ENCODE peak calls at places on chromosomes 13 and 19, in eight cellular contexts. Y is neural progenitor cell, N is PC-3, E is ascending aorta, P is fibroblast of lung, H is HCT116, Z is tibial nerve, M is A673. U is an unnamed sample.

GRCh38 chr13:51271008-51271407 is 48.8 kb downstream of the FAM124A start:
- DNase-seq in Y (no peak), N (no peak), E (no peak), P (no peak), H (no peak), Z (no peak), M (no peak), U (no peak)

GRCh38 chr19:15422311-15423075 is 3.7 kb upstream of the AKAP8L start:
- DNase-seq in Y (no peak), N (no peak), E (no peak), P (no peak), H (no peak), Z (no peak), M (no peak), U (no peak)

GRCh38 chr13:40464349-40464748 is 202.1 kb downstream of the FOXO1 start:
- DNase-seq in Y (no peak), N (no peak), E (peak; percentile 45), P (no peak), H (no peak), Z (no peak), M (no peak), U (no peak)

GRCh38 chr13:100811906-100812305 is 137.3 kb upstream of the TMTC4 start:
- DNase-seq in Y (no peak), N (no peak), E (no peak), P (no peak), H (no peak), Z (no peak), M (no peak), U (no peak)

GRCh38 chr19:3132971-3133792 is 2.7 kb upstream of the GNA15 start:
- DNase-seq in Y (no peak), N (no peak), E (peak; percentile 79), P (peak; percentile 48), H (no peak), Z (no peak), M (peak; percentile 91), U (no peak)

GRCh38 chr13:92390217-92390616 is 836.4 kb upstream of the GPC6 start:
- DNase-seq in Y (no peak), N (no peak), E (no peak), P (peak; percentile 16), H (no peak), Z (no peak), M (no peak), U (peak; percentile 18)

GRCh38 chr13:98950705-98951104 is 27.2 kb downstream of the DOCK9 start:
- DNase-seq in Y (no peak), N (no peak), E (no peak), P (no peak), H (no peak), Z (no peak), M (no peak), U (no peak)

GRCh38 chr19:33071887-33072286 is 7.2 kb upstream of the RHPN2 start:
- DNase-seq in Y (no peak), N (peak; percentile 58), E (no peak), P (peak; percentile 54), H (no peak), Z (no peak), M (no peak), U (peak; percentile 66)

GRCh38 chr13:109412232-109412935 is 374.0 kb downstream of the IRS2 start:
- DNase-seq in Y (peak; percentile 77), N (peak; percentile 39), E (no peak), P (peak; percentile 76), H (peak; percentile 18), Z (no peak), M (peak; percentile 93), U (peak; percentile 76)

GRCh38 chr19:12723643-12724426 is at the start of gene TNPO2:
- DNase-seq in Y (peak; percentile 92), N (peak; percentile 74), E (peak; percentile 72), P (peak; percentile 71), H (peak; percentile 24), Z (no peak), M (peak; percentile 88), U (peak; percentile 76)

GRCh38 chr19:17860331-17860992 is 752 bp downstream of the RPL18A start:
- DNase-seq in Y (no peak), N (no peak), E (no peak), P (no peak), H (no peak), Z (no peak), M (no peak), U (no peak)

GRCh38 chr19:42122691-42123607 is 9.3 kb downstream of the POU2F2 start:
- DNase-seq in Y (no peak), N (no peak), E (no peak), P (no peak), H (no peak), Z (no peak), M (no peak), U (no peak)

GRCh38 chr19:58218899-58219298 is 9.8 kb upstream of the ZNF544 start:
- DNase-seq in Y (peak; percentile 26), N (peak; percentile 40), E (no peak), P (no peak), H (peak; percentile 40), Z (no peak), M (peak; percentile 43), U (no peak)

GRCh38 chr13:43196171-43196611 is 172.8 kb downstream of the DNAJC15 start:
- DNase-seq in Y (no peak), N (no peak), E (no peak), P (no peak), H (no peak), Z (no peak), M (peak; percentile 46), U (no peak)

GRCh38 chr19:5903502-5904301 is at the start of gene NDUFA11:
- DNase-seq in Y (peak; percentile 97), N (peak; percentile 96), E (peak; percentile 100), P (peak; percentile 94), H (peak; percentile 90), Z (peak; percentile 99), M (peak; percentile 97), U (peak; percentile 98)

GRCh38 chr19:51226068-51226467 is 1.2 kb downstream of the CD33 start:
- DNase-seq in Y (no peak), N (no peak), E (no peak), P (no peak), H (no peak), Z (no peak), M (no peak), U (no peak)

GRCh38 chr13:81609335-81609734 is 1268.4 kb upstream of the SPRY2 start:
- DNase-seq in Y (no peak), N (no peak), E (no peak), P (no peak), H (no peak), Z (no peak), M (no peak), U (no peak)

DNA sequence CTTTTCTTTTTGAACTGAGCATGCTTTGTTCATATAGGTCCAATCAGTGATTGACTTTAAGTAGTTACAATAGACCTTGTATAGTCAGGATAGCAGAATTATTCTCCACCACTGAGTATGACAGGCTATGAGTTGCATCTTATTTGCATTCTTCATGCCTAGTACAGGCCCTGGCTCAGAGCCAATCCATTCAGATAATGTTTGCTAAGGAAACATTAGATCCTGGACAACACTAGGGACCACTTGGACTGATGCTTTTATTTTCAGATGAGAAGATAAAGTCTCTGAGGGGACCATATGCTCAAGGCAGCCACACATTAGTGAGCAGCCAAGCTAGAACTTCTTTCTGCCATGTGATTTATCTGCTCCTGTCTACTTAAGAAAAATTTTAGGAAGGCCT is 133.9 kb downstream of the KL start:
- DNase-seq in Y (no peak), N (peak; percentile 56), E (no peak), P (peak; percentile 38), H (no peak), Z (no peak), M (peak; percentile 60), U (no peak)
- TF ChIP-seq CTCF in Y (no peak), N (no peak), E (no peak), P (no peak), H (no peak), Z (no peak), M (no peak), U (no peak)

GRCh38 chr19:46109876-46110275 is 14.6 kb downstream of the IGFL3 start:
- DNase-seq in Y (no peak), N (no peak), E (no peak), P (peak; percentile 22), H (no peak), Z (no peak), M (no peak), U (no peak)
- H3K4me3 ChIP-seq in Y (no peak overlapping the region), N (no peak overlapping the region), E (no peak overlapping the region), P (no peak overlapping the region), H (no peak overlapping the region), Z (no peak overlapping the region), M (no peak overlapping the region), U (no peak overlapping the region)

DNA sequence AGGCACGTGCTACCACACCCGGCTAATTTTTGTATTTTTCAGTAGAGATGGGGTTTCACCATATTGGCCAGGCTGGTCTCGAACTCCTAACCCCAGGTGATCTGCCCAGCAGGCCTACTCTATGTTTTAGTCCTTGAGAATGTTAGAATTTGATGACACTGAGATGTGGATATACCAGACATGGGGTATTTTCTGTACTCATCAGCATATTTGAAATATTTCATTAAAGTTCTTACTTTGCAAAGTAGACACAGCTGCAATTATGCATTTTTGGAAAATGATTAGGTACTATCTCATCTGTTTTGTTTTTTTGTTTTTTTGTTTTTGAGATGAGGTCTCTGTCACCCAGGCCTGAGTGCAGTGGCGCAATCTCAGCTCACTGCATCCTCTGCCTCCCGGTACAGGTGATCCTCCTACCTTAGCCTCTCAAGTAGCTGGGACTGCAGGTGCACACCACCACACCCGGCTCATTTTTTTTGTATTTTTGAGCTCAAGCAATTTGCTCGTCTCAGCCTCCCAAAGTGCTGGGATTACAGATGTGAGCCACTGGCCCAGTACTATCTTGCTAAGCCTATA is 12.7 kb downstream of the SPINT2 start:
- DNase-seq in Y (no peak), N (no peak), E (no peak), P (no peak), H (no peak), Z (no peak), M (no peak), U (no peak)
- H3K4me1 ChIP-seq in Y (peaks cover 5% of the 10 kb centered on the region), N (peaks cover 39% of the 10 kb centered on the region), E (peaks cover 61% of the 10 kb centered on the region), P (peaks cover 16% of the 10 kb centered on the region), H (peaks cover 7% of the 10 kb centered on the region), Z (no peaks in the 10 kb centered on the region), M (no peaks in the 10 kb centered on the region), U (peaks cover 56% of the 10 kb centered on the region)

GRCh38 chr13:37070956-37071355 is 11.5 kb upstream of the SUPT20H start:
- DNase-seq in Y (no peak), N (no peak), E (no peak), P (peak; percentile 56), H (no peak), Z (no peak), M (no peak), U (no peak)

GRCh38 chr13:37076818-37077217 is 17.3 kb upstream of the SUPT20H start:
- DNase-seq in Y (no peak), N (no peak), E (no peak), P (no peak), H (no peak), Z (no peak), M (no peak), U (no peak)

GRCh38 chr13:37072024-37072423 is 12.5 kb upstream of the SUPT20H start:
- DNase-seq in Y (no peak), N (no peak), E (no peak), P (no peak), H (no peak), Z (no peak), M (no peak), U (no peak)

GRCh38 chr13:37075164-37075563 is 15.7 kb upstream of the SUPT20H start:
- DNase-seq in Y (no peak), N (no peak), E (no peak), P (no peak), H (no peak), Z (no peak), M (no peak), U (no peak)

DNA sequence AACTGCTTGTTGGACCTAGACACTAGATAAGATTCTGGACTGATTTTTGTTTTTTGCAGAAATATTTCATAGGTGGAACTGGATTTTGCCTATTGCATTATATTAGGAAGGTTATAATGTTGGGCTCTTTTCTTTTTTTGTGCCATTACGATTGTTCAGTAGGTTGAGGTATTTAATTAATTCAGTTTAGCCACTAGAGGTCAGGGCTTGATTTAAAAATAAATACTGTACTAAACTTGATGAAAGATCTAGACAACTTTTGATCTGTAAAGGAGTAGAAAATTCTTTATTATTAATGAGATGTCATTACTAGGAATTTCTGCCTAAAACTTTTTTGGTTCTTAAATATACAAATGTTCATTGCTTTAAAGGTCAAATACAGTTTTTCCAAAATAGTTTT is 15.2 kb upstream of the SUPT20H start:
- DNase-seq in Y (peak; percentile 24), N (peak; percentile 48), E (no peak), P (peak; percentile 50), H (peak; percentile 8), Z (no peak), M (peak; percentile 71), U (no peak)
- TF ChIP-seq CTCF in Y (peak; percentile 57), N (peak; percentile 58), E (peak; percentile 47), P (no peak), H (no peak), Z (peak; percentile 28), M (peak; percentile 65), U (no peak)